ENCODE peak calls at places on chromosomes 11 and 22, in seven cellular contexts. One of them, this sample, is unnamed.

GRCh38 chr22:23557036-23557435 is 23.1 kb downstream of the IGLL1 start:
- DNase-seq in stomach: no peak
- DNase-seq in lung: no peak
- DNase-seq in skeletal muscle cell: no peak
- DNase-seq in activated naive CD4-positive, alpha-beta T cell treated with anti-CD3 and anti-CD28 coated beads, Interleukin-2, amount 50 U/mL, for 72 hours: no peak
- DNase-seq in cardiac fibroblast: no peak
- DNase-seq in SJSA1: no peak
- DNase-seq in this sample: no peak

GRCh38 chr11:120645639-120646038 is 134.1 kb downstream of the GRIK4 start:
- DNase-seq in stomach: no peak
- DNase-seq in lung: no peak
- DNase-seq in skeletal muscle cell: no peak
- DNase-seq in activated naive CD4-positive, alpha-beta T cell treated with anti-CD3 and anti-CD28 coated beads, Interleukin-2, amount 50 U/mL, for 72 hours: no peak
- DNase-seq in cardiac fibroblast: no peak
- DNase-seq in SJSA1: no peak
- DNase-seq in this sample: no peak

GRCh38 chr11:65573391-65574146 is 1.2 kb downstream of the FAM89B start:
- DNase-seq in stomach: no peak
- DNase-seq in lung: no peak
- DNase-seq in skeletal muscle cell: no peak
- DNase-seq in activated naive CD4-positive, alpha-beta T cell treated with anti-CD3 and anti-CD28 coated beads, Interleukin-2, amount 50 U/mL, for 72 hours: no peak
- DNase-seq in cardiac fibroblast: no peak
- DNase-seq in SJSA1: no peak
- DNase-seq in this sample: no peak

GRCh38 chr11:118051611-118052461 is 25.0 kb upstream of the TMPRSS4 start:
- DNase-seq in stomach: peak; percentile 27
- DNase-seq in lung: no peak
- DNase-seq in skeletal muscle cell: no peak
- DNase-seq in activated naive CD4-positive, alpha-beta T cell treated with anti-CD3 and anti-CD28 coated beads, Interleukin-2, amount 50 U/mL, for 72 hours: no peak
- DNase-seq in cardiac fibroblast: no peak
- DNase-seq in SJSA1: no peak
- DNase-seq in this sample: no peak

GRCh38 chr22:26553056-26553752 is 36.7 kb downstream of the TPST2 start:
- DNase-seq in stomach: no peak
- DNase-seq in lung: no peak
- DNase-seq in skeletal muscle cell: peak; percentile 70
- DNase-seq in activated naive CD4-positive, alpha-beta T cell treated with anti-CD3 and anti-CD28 coated beads, Interleukin-2, amount 50 U/mL, for 72 hours: no peak
- DNase-seq in cardiac fibroblast: peak; percentile 81
- DNase-seq in SJSA1: peak; percentile 62
- DNase-seq in this sample: no peak

GRCh38 chr22:24728790-24729637 is 45.5 kb downstream of the PIWIL3 start:
- DNase-seq in stomach: no peak
- DNase-seq in lung: no peak
- DNase-seq in skeletal muscle cell: peak; percentile 10
- DNase-seq in activated naive CD4-positive, alpha-beta T cell treated with anti-CD3 and anti-CD28 coated beads, Interleukin-2, amount 50 U/mL, for 72 hours: no peak
- DNase-seq in cardiac fibroblast: peak; percentile 89
- DNase-seq in SJSA1: no peak
- DNase-seq in this sample: peak; percentile 63

GRCh38 chr22:38240734-38241252 is 32.0 kb downstream of the TMEM184B start:
- DNase-seq in stomach: peak; percentile 71
- DNase-seq in lung: no peak
- DNase-seq in skeletal muscle cell: peak; percentile 68
- DNase-seq in activated naive CD4-positive, alpha-beta T cell treated with anti-CD3 and anti-CD28 coated beads, Interleukin-2, amount 50 U/mL, for 72 hours: no peak
- DNase-seq in cardiac fibroblast: peak; percentile 78
- DNase-seq in SJSA1: peak; percentile 92
- DNase-seq in this sample: no peak

GRCh38 chr11:108518581-108518980 is 20.4 kb upstream of the POGLUT3 start:
- DNase-seq in stomach: no peak
- DNase-seq in lung: no peak
- DNase-seq in skeletal muscle cell: no peak
- DNase-seq in activated naive CD4-positive, alpha-beta T cell treated with anti-CD3 and anti-CD28 coated beads, Interleukin-2, amount 50 U/mL, for 72 hours: no peak
- DNase-seq in cardiac fibroblast: no peak
- DNase-seq in SJSA1: no peak
- DNase-seq in this sample: no peak

GRCh38 chr11:5071815-5072214 is 2.4 kb downstream of the OR52E1 start:
- DNase-seq in stomach: no peak
- DNase-seq in lung: no peak
- DNase-seq in skeletal muscle cell: no peak
- DNase-seq in activated naive CD4-positive, alpha-beta T cell treated with anti-CD3 and anti-CD28 coated beads, Interleukin-2, amount 50 U/mL, for 72 hours: no peak
- DNase-seq in cardiac fibroblast: no peak
- DNase-seq in SJSA1: no peak
- DNase-seq in this sample: no peak

GRCh38 chr11:75765116-75765515 is 3.5 kb upstream of the DGAT2 start:
- DNase-seq in stomach: no peak
- DNase-seq in lung: no peak
- DNase-seq in skeletal muscle cell: no peak
- DNase-seq in activated naive CD4-positive, alpha-beta T cell treated with anti-CD3 and anti-CD28 coated beads, Interleukin-2, amount 50 U/mL, for 72 hours: peak; percentile 47
- DNase-seq in cardiac fibroblast: no peak
- DNase-seq in SJSA1: no peak
- DNase-seq in this sample: no peak

GRCh38 chr22:17890245-17890671 is 116.0 kb upstream of the BID start:
- DNase-seq in stomach: no peak
- DNase-seq in lung: no peak
- DNase-seq in skeletal muscle cell: no peak
- DNase-seq in activated naive CD4-positive, alpha-beta T cell treated with anti-CD3 and anti-CD28 coated beads, Interleukin-2, amount 50 U/mL, for 72 hours: no peak
- DNase-seq in cardiac fibroblast: no peak
- DNase-seq in SJSA1: no peak
- DNase-seq in this sample: no peak

GRCh38 chr22:32475428-32476010 is 908 bp downstream of the FBXO7 start:
- DNase-seq in stomach: peak; percentile 40
- DNase-seq in lung: peak; percentile 39
- DNase-seq in skeletal muscle cell: no peak
- DNase-seq in activated naive CD4-positive, alpha-beta T cell treated with anti-CD3 and anti-CD28 coated beads, Interleukin-2, amount 50 U/mL, for 72 hours: no peak
- DNase-seq in cardiac fibroblast: peak; percentile 52
- DNase-seq in SJSA1: no peak
- DNase-seq in this sample: peak; percentile 35

GRCh38 chr11:47152953-47153950 is 23.4 kb downstream of the ARFGAP2 start:
- DNase-seq in stomach: peak; percentile 84
- DNase-seq in lung: peak; percentile 75
- DNase-seq in skeletal muscle cell: peak; percentile 40
- DNase-seq in activated naive CD4-positive, alpha-beta T cell treated with anti-CD3 and anti-CD28 coated beads, Interleukin-2, amount 50 U/mL, for 72 hours: no peak
- DNase-seq in cardiac fibroblast: peak; percentile 88
- DNase-seq in SJSA1: peak; percentile 70
- DNase-seq in this sample: peak; percentile 78

GRCh38 chr11:115817844-115818565 is 313.8 kb upstream of the CADM1 start:
- DNase-seq in stomach: no peak
- DNase-seq in lung: no peak
- DNase-seq in skeletal muscle cell: no peak
- DNase-seq in activated naive CD4-positive, alpha-beta T cell treated with anti-CD3 and anti-CD28 coated beads, Interleukin-2, amount 50 U/mL, for 72 hours: no peak
- DNase-seq in cardiac fibroblast: no peak
- DNase-seq in SJSA1: no peak
- DNase-seq in this sample: no peak

GRCh38 chr11:35007277-35007676 is 90.9 kb downstream of the PDHX start:
- DNase-seq in stomach: no peak
- DNase-seq in lung: no peak
- DNase-seq in skeletal muscle cell: no peak
- DNase-seq in activated naive CD4-positive, alpha-beta T cell treated with anti-CD3 and anti-CD28 coated beads, Interleukin-2, amount 50 U/mL, for 72 hours: no peak
- DNase-seq in cardiac fibroblast: no peak
- DNase-seq in SJSA1: no peak
- DNase-seq in this sample: no peak

GRCh38 chr22:48899523-48900326 is 927.9 kb downstream of the BRD1 start:
- DNase-seq in stomach: no peak
- DNase-seq in lung: no peak
- DNase-seq in skeletal muscle cell: no peak
- DNase-seq in activated naive CD4-positive, alpha-beta T cell treated with anti-CD3 and anti-CD28 coated beads, Interleukin-2, amount 50 U/mL, for 72 hours: peak; percentile 44
- DNase-seq in cardiac fibroblast: no peak
- DNase-seq in SJSA1: peak; percentile 32
- DNase-seq in this sample: no peak

GRCh38 chr11:2521681-2522630 is 77.1 kb downstream of the KCNQ1 start:
- DNase-seq in stomach: peak; percentile 17
- DNase-seq in lung: no peak
- DNase-seq in skeletal muscle cell: no peak
- DNase-seq in activated naive CD4-positive, alpha-beta T cell treated with anti-CD3 and anti-CD28 coated beads, Interleukin-2, amount 50 U/mL, for 72 hours: peak; percentile 39
- DNase-seq in cardiac fibroblast: no peak
- DNase-seq in SJSA1: peak; percentile 46
- DNase-seq in this sample: peak; percentile 12

GRCh38 chr11:72102631-72102945 is 509 bp downstream of the LAMTOR1 start:
- DNase-seq in stomach: no peak
- DNase-seq in lung: no peak
- DNase-seq in skeletal muscle cell: no peak
- DNase-seq in activated naive CD4-positive, alpha-beta T cell treated with anti-CD3 and anti-CD28 coated beads, Interleukin-2, amount 50 U/mL, for 72 hours: no peak
- DNase-seq in cardiac fibroblast: no peak
- DNase-seq in SJSA1: no peak
- DNase-seq in this sample: no peak

GRCh38 chr11:19864141-19865120 is 151.8 kb downstream of the NAV2 start:
- DNase-seq in stomach: no peak
- DNase-seq in lung: no peak
- DNase-seq in skeletal muscle cell: peak; percentile 25
- DNase-seq in activated naive CD4-positive, alpha-beta T cell treated with anti-CD3 and anti-CD28 coated beads, Interleukin-2, amount 50 U/mL, for 72 hours: no peak
- DNase-seq in cardiac fibroblast: peak; percentile 48
- DNase-seq in SJSA1: no peak
- DNase-seq in this sample: no peak

GRCh38 chr22:30892731-30893221 is 75.8 kb downstream of the MORC2 start:
- DNase-seq in stomach: peak; percentile 10
- DNase-seq in lung: no peak
- DNase-seq in skeletal muscle cell: no peak
- DNase-seq in activated naive CD4-positive, alpha-beta T cell treated with anti-CD3 and anti-CD28 coated beads, Interleukin-2, amount 50 U/mL, for 72 hours: no peak
- DNase-seq in cardiac fibroblast: no peak
- DNase-seq in SJSA1: peak; percentile 33
- DNase-seq in this sample: no peak

GRCh38 chr11:112727341-112727841 is 233.8 kb upstream of the NCAM1 start:
- DNase-seq in stomach: no peak
- DNase-seq in lung: no peak
- DNase-seq in skeletal muscle cell: no peak
- DNase-seq in activated naive CD4-positive, alpha-beta T cell treated with anti-CD3 and anti-CD28 coated beads, Interleukin-2, amount 50 U/mL, for 72 hours: no peak
- DNase-seq in cardiac fibroblast: no peak
- DNase-seq in SJSA1: no peak
- DNase-seq in this sample: no peak

GRCh38 chr11:88332851-88333250 is 4.7 kb downstream of the CTSC start:
- DNase-seq in stomach: no peak
- DNase-seq in lung: no peak
- DNase-seq in skeletal muscle cell: peak; percentile 25
- DNase-seq in activated naive CD4-positive, alpha-beta T cell treated with anti-CD3 and anti-CD28 coated beads, Interleukin-2, amount 50 U/mL, for 72 hours: no peak
- DNase-seq in cardiac fibroblast: peak; percentile 35
- DNase-seq in SJSA1: no peak
- DNase-seq in this sample: no peak

GRCh38 chr11:88174627-88175003 is 628 bp downstream of the RAB38 start:
- DNase-seq in stomach: peak; percentile 73
- DNase-seq in lung: peak; percentile 67
- DNase-seq in skeletal muscle cell: peak; percentile 72
- DNase-seq in activated naive CD4-positive, alpha-beta T cell treated with anti-CD3 and anti-CD28 coated beads, Interleukin-2, amount 50 U/mL, for 72 hours: peak; percentile 70
- DNase-seq in cardiac fibroblast: peak; percentile 83
- DNase-seq in SJSA1: no peak
- DNase-seq in this sample: peak; percentile 74

GRCh38 chr11:60265373-60266214 is 14.9 kb upstream of the MS4A4A start:
- DNase-seq in stomach: no peak
- DNase-seq in lung: no peak
- DNase-seq in skeletal muscle cell: no peak
- DNase-seq in activated naive CD4-positive, alpha-beta T cell treated with anti-CD3 and anti-CD28 coated beads, Interleukin-2, amount 50 U/mL, for 72 hours: no peak
- DNase-seq in cardiac fibroblast: peak; percentile 29
- DNase-seq in SJSA1: no peak
- DNase-seq in this sample: no peak

This sample was measured in left cardiac atrium.